ENCODE peak calls at places on chromosomes 11 and 22, in five cellular contexts. N is A549, L is SJSA1, D is OCI-LY7, S is fibroblast of lung. W is an unnamed sample.

GRCh38 chr11:67332081-67332691 is 21.2 kb downstream of the POLD4 start:
- DNase-seq in N (no peak), L (no peak), D (no peak), S (no peak), W (peak)

GRCh38 chr11:12188548-12189317 is 78.3 kb downstream of the MICAL2 start:
- DNase-seq in N (no peak), L (no peak), D (no peak), S (no peak), W (no peak)

GRCh38 chr11:126279191-126279590 is 3.7 kb upstream of the TIRAP start:
- DNase-seq in N (no peak), L (no peak), D (no peak), S (no peak), W (no peak)

GRCh38 chr11:34234086-34234740 is 123.6 kb downstream of the ABTB2 start:
- DNase-seq in N (peak), L (peak), D (peak), S (peak), W (no peak)

GRCh38 chr11:81870815-81871214 is 862.8 kb downstream of the FAM181B start:
- DNase-seq in N (no peak), L (no peak), D (no peak), S (no peak), W (no peak)

GRCh38 chr22:43857367-43857766 is 4.9 kb downstream of the SULT4A1 start:
- DNase-seq in N (no peak), L (no peak), D (no peak), S (no peak), W (no peak)

GRCh38 chr11:75547617-75548054 is 14.4 kb upstream of the SERPINH1 start:
- DNase-seq in N (peak), L (peak), D (peak), S (peak), W (no peak)

GRCh38 chr11:133726576-133726975 is 118.7 kb downstream of the SPATA19 start:
- DNase-seq in N (no peak), L (no peak), D (no peak), S (no peak), W (no peak)

GRCh38 chr11:105861225-105861624 is 160.8 kb downstream of the MSANTD4 start:
- DNase-seq in N (no peak), L (no peak), D (no peak), S (no peak), W (no peak)

GRCh38 chr11:132111341-132111740 is 740.9 kb downstream of the NTM start:
- DNase-seq in N (no peak), L (no peak), D (no peak), S (peak), W (no peak)

GRCh38 chr22:23163665-23164064 is 16.6 kb upstream of the BCR start:
- DNase-seq in N (no peak), L (no peak), D (no peak), S (no peak), W (no peak)

DNA sequence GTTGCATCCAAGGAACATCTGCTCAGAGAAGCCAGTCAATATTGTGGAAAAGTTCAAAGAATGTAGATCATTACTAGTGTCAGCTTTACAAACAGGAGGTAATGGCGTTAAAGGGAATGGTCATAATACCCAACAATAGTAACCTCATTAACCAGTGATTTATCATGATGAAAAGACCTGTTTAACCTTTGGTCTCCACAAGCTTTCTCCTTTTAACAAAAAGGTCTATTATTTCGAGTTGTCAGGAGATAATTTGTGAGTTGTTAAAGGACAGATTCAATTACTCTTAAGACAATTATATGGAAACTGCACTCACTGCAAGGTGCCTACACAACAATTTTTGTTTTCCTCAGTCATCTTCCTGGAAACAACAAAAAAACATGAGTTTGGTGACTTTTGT is 73.8 kb upstream of the HTATIP2 start:
- DNase-seq in N (no peak), L (no peak), D (no peak), S (no peak), W (no peak)
- H3K27ac ChIP-seq in N (no peak), L (no peak), D (no peak), S (no peak), W (no peak)

GRCh38 chr11:73209892-73210291 is 8.2 kb upstream of the P2RY2 start:
- DNase-seq in N (no peak), L (no peak), D (no peak), S (no peak), W (no peak)

GRCh38 chr11:73206751-73207280 is 11.3 kb upstream of the P2RY2 start:
- DNase-seq in N (peak), L (peak), D (no peak), S (peak), W (no peak)

GRCh38 chr11:73213196-73214143 is 4.6 kb upstream of the P2RY2 start:
- DNase-seq in N (no peak), L (no peak), D (no peak), S (no peak), W (no peak)

GRCh38 chr11:73215191-73216134 is 2.6 kb upstream of the P2RY2 start:
- DNase-seq in N (no peak), L (no peak), D (no peak), S (no peak), W (no peak)

DNA sequence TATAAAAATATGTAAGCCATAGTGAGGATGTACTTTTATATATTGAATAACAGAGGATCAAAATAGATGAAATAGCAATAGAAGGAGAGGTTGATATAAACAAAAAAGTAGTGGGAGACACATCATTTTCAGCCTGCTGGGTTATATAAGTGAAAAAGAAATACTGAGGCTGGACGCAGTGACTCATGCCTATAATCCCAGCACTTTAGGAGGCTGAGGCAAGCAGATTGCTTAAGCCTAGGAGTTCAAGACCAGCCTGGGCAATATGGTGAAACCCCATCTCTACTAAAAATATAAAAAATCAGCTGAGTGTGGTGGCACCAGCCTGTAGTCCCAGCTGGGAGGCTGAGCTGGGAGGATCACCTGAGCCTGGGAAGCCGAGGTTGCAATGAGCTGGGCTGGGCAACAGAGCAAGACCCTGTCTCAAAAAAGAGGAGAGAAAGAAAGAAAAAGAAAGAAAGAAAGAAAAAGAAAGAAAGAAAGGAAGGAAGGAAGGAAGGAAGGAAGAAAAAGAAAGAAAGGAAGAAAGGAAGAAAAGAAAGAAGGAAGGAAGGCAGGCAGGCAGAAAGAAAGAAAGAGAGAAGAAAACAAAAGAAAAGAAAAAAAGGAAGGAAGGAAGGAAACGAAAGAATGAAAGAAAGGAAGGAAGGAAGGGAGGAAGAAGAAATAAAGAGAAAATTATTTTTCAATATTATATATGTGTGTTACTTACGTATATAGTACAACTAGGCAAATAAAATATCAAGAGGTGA is 7.0 kb upstream of the P2RY2 start:
- DNase-seq in N (no peak), L (no peak), D (no peak), S (no peak), W (no peak)
- H3K27ac ChIP-seq in N (no peak), L (no peak), D (no peak), S (no peak), W (no peak)

GRCh38 chr11:61062181-61062955 is 39.9 kb upstream of the CD5 start:
- DNase-seq in N (no peak), L (no peak), D (no peak), S (no peak), W (peak)
- H3K27ac ChIP-seq in N (no peak), L (no peak), D (no peak), S (no peak), W (no peak)

DNA sequence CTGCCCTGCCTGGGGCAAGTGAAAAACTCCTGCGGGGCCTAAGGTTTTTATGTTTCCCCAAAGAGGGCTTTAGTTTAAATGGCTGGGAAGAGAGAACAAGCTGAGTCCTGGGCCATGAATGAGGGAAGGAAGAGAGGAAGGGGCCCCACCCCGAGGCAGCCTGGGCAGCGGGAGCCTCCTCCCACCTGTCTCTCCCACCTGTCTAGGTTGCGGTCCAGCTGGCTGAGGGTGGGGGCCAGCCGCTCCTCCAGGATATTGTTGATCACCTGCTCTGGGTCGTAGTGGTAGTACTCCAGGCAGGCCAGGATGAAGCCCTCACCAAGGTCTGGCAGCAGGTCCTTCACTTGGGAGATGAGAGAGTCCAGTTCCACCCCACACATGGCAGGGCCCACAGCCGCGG is 34.6 kb downstream of the UQCR10 start:
- DNase-seq in N (no peak), L (no peak), D (no peak), S (no peak), W (no peak)
- H3K27ac ChIP-seq in N (no peak), L (no peak), D (no peak), S (no peak), W (no peak)

GRCh38 chr11:117879516-117880480 is 3.3 kb upstream of the FXYD6 start:
- DNase-seq in N (no peak), L (no peak), D (no peak), S (no peak), W (no peak)

GRCh38 chr11:117881217-117881616 is 4.8 kb upstream of the FXYD6 start:
- DNase-seq in N (no peak), L (no peak), D (no peak), S (no peak), W (no peak)

GRCh38 chr11:117883063-117883462 is 6.6 kb upstream of the FXYD6 start:
- DNase-seq in N (no peak), L (no peak), D (no peak), S (no peak), W (no peak)

GRCh38 chr11:117884994-117885393 is 8.5 kb upstream of the FXYD6 start:
- DNase-seq in N (no peak), L (no peak), D (no peak), S (peak), W (no peak)

GRCh38 chr11:117882539-117882938 is 6.1 kb upstream of the FXYD6 start:
- DNase-seq in N (no peak), L (no peak), D (no peak), S (no peak), W (no peak)
- H3K27ac ChIP-seq in N (no peak), L (no peak), D (no peak), S (no peak), W (no peak)

DNA sequence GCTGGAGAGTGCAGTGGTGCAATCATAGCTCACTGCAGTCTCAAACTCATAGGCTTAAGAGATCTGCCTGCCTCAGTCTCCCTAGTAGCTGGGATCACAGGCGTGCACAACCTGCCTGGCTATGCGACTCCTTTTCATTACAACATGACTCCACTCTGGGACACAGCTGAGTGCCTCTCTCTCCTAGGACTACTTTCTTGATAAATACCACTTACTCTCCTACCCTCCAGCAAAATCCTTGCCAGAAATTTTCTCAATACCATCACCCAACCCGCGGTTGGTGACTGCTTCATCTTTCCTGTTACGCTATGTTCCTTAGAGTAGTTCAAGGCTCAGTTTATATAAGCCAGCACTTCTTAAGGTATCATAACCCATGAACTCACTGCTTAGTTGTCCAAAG is 26.9 kb downstream of the ARFGAP3 start:
- DNase-seq in N (no peak), L (no peak), D (no peak), S (no peak), W (no peak)
- H3K27ac ChIP-seq in N (no peak), L (no peak), D (no peak), S (no peak), W (no peak)

GRCh38 chr11:9228086-9228485 is 37.1 kb downstream of the DENND5A start:
- DNase-seq in N (no peak), L (no peak), D (no peak), S (no peak), W (no peak)

GRCh38 chr11:9230291-9230690 is 34.9 kb downstream of the DENND5A start:
- DNase-seq in N (no peak), L (no peak), D (no peak), S (no peak), W (no peak)

GRCh38 chr11:9231848-9232177 is 33.3 kb downstream of the DENND5A start:
- DNase-seq in N (no peak), L (peak), D (no peak), S (peak), W (no peak)

GRCh38 chr11:9226514-9226913 is 38.6 kb downstream of the DENND5A start:
- DNase-seq in N (no peak), L (no peak), D (no peak), S (no peak), W (no peak)

DNA sequence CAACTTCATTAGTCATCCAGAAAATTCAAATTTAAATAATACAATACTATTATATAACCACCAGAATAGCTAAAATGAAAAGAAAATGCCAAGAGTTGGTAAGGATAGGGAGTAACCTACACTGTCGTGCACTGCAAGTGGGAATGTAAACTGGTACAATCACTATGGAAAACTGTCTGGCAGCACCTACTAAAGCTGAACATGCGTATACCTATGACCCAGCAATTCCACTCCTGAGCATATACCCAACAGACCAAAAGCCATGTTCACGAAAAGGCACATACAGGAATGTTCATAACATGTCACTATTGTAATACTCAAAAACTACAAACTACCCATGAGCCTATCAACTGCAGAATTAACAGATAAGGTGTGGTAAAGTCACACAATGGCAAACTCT is 32.7 kb downstream of the DENND5A start:
- DNase-seq in N (no peak), L (no peak), D (no peak), S (no peak), W (no peak)
- H3K27ac ChIP-seq in N (no peak), L (no peak), D (no peak), S (no peak), W (no peak)